ENCODE peak calls at places on chromosomes 12 and 14, in four cellular contexts. One of them, this sample, is unnamed.

GRCh38 chr12:26461799-26462198 is 266.4 kb downstream of the SSPN start:
- DNase-seq in head of caudate nucleus: no peak
- DNase-seq in activated T-cell treated with anti-CD3 and anti-CD28 coated beads, Interleukin-2, amount 50 U/mL, for 48 hours: no peak
- DNase-seq in fibroblast of pulmonary artery: no peak
- DNase-seq in this sample: no peak

GRCh38 chr14:104323551-104324175 is 185.3 kb downstream of the KIF26A start:
- DNase-seq in fibroblast of pulmonary artery: no peak
- DNase-seq in head of caudate nucleus: no peak
- DNase-seq in activated T-cell treated with anti-CD3 and anti-CD28 coated beads, Interleukin-2, amount 50 U/mL, for 48 hours: no peak
- DNase-seq in this sample: no peak

GRCh38 chr12:1103632-1104031 is 112.6 kb downstream of the ERC1 start:
- DNase-seq in fibroblast of pulmonary artery: no peak
- DNase-seq in activated T-cell treated with anti-CD3 and anti-CD28 coated beads, Interleukin-2, amount 50 U/mL, for 48 hours: no peak
- DNase-seq in head of caudate nucleus: no peak
- DNase-seq in this sample: no peak

GRCh38 chr12:9717070-9717925 is 15.6 kb downstream of the CLECL1 start:
- DNase-seq in head of caudate nucleus: no peak
- DNase-seq in activated T-cell treated with anti-CD3 and anti-CD28 coated beads, Interleukin-2, amount 50 U/mL, for 48 hours: no peak
- DNase-seq in fibroblast of pulmonary artery: no peak
- DNase-seq in this sample: no peak

GRCh38 chr12:130566446-130567155 is 149.5 kb downstream of the RIMBP2 start:
- DNase-seq in head of caudate nucleus: no peak
- DNase-seq in activated T-cell treated with anti-CD3 and anti-CD28 coated beads, Interleukin-2, amount 50 U/mL, for 48 hours: no peak
- DNase-seq in fibroblast of pulmonary artery: no peak
- DNase-seq in this sample: no peak

GRCh38 chr14:44962573-44963528 is 861 bp downstream of the TOGARAM1 start:
- DNase-seq in activated T-cell treated with anti-CD3 and anti-CD28 coated beads, Interleukin-2, amount 50 U/mL, for 48 hours: no peak
- DNase-seq in head of caudate nucleus: peak
- DNase-seq in fibroblast of pulmonary artery: peak
- DNase-seq in this sample: peak

GRCh38 chr12:66596189-66596588 is 82.7 kb downstream of the GRIP1 start:
- DNase-seq in activated T-cell treated with anti-CD3 and anti-CD28 coated beads, Interleukin-2, amount 50 U/mL, for 48 hours: no peak
- DNase-seq in fibroblast of pulmonary artery: peak
- DNase-seq in head of caudate nucleus: no peak
- DNase-seq in this sample: peak

GRCh38 chr14:91910201-91910600 is 37.3 kb downstream of the FBLN5 start:
- DNase-seq in activated T-cell treated with anti-CD3 and anti-CD28 coated beads, Interleukin-2, amount 50 U/mL, for 48 hours: no peak
- DNase-seq in fibroblast of pulmonary artery: no peak
- DNase-seq in head of caudate nucleus: no peak
- DNase-seq in this sample: no peak

GRCh38 chr12:31874961-31875608 is 84.1 kb upstream of the RESF1 start:
- DNase-seq in activated T-cell treated with anti-CD3 and anti-CD28 coated beads, Interleukin-2, amount 50 U/mL, for 48 hours: peak
- DNase-seq in head of caudate nucleus: no peak
- DNase-seq in fibroblast of pulmonary artery: peak
- DNase-seq in this sample: peak

GRCh38 chr14:55846852-55847471 is 267.0 kb downstream of the KTN1 start:
- DNase-seq in head of caudate nucleus: no peak
- DNase-seq in activated T-cell treated with anti-CD3 and anti-CD28 coated beads, Interleukin-2, amount 50 U/mL, for 48 hours: no peak
- DNase-seq in fibroblast of pulmonary artery: peak
- DNase-seq in this sample: no peak

This sample was measured in SW 1271.